ENCODE peak calls at places on chromosomes 2 and 18, in eight cellular contexts. One of them, this sample, is unnamed.

GRCh38 chr2:240868286-240869108 is at the start of gene AGXT:
- DNase-seq in endodermal cell: peak; percentile 44
- DNase-seq in activated CD4-positive, alpha-beta T cell treated with anti-CD3 and anti-CD28 coated beads, Interleukin-2, amount 50 U/mL, for 4 hours: no peak
- DNase-seq in neural crest cell: no peak
- DNase-seq in DMS153: peak; percentile 24
- DNase-seq in ELR: no peak
- DNase-seq in heart left ventricle: no peak
- DNase-seq in mucosa of gallbladder: no peak
- DNase-seq in this sample: no peak

GRCh38 chr2:47339745-47340541 is 63.0 kb upstream of the MSH2 start:
- DNase-seq in activated CD4-positive, alpha-beta T cell treated with anti-CD3 and anti-CD28 coated beads, Interleukin-2, amount 50 U/mL, for 4 hours: no peak
- DNase-seq in mucosa of gallbladder: peak; percentile 71
- DNase-seq in neural crest cell: no peak
- DNase-seq in ELR: peak; percentile 84
- DNase-seq in heart left ventricle: no peak
- DNase-seq in endodermal cell: no peak
- DNase-seq in DMS153: peak; percentile 57
- DNase-seq in this sample: peak; percentile 93

GRCh38 chr2:27606611-27607010 is 22.2 kb downstream of the CCDC121 start:
- DNase-seq in heart left ventricle: no peak
- DNase-seq in neural crest cell: no peak
- DNase-seq in activated CD4-positive, alpha-beta T cell treated with anti-CD3 and anti-CD28 coated beads, Interleukin-2, amount 50 U/mL, for 4 hours: no peak
- DNase-seq in endodermal cell: no peak
- DNase-seq in mucosa of gallbladder: no peak
- DNase-seq in DMS153: no peak
- DNase-seq in ELR: no peak
- DNase-seq in this sample: no peak

GRCh38 chr2:197885587-197885986 is 81.2 kb downstream of the PLCL1 start:
- DNase-seq in neural crest cell: no peak
- DNase-seq in activated CD4-positive, alpha-beta T cell treated with anti-CD3 and anti-CD28 coated beads, Interleukin-2, amount 50 U/mL, for 4 hours: no peak
- DNase-seq in mucosa of gallbladder: no peak
- DNase-seq in ELR: no peak
- DNase-seq in DMS153: no peak
- DNase-seq in endodermal cell: no peak
- DNase-seq in heart left ventricle: no peak
- DNase-seq in this sample: no peak

GRCh38 chr2:240391111-240392051 is 44.1 kb upstream of the GPC1 start:
- DNase-seq in heart left ventricle: peak; percentile 21
- DNase-seq in ELR: no peak
- DNase-seq in DMS153: no peak
- DNase-seq in neural crest cell: no peak
- DNase-seq in activated CD4-positive, alpha-beta T cell treated with anti-CD3 and anti-CD28 coated beads, Interleukin-2, amount 50 U/mL, for 4 hours: no peak
- DNase-seq in mucosa of gallbladder: no peak
- DNase-seq in endodermal cell: peak; percentile 28
- DNase-seq in this sample: peak; percentile 49

GRCh38 chr2:10544252-10544651 is 96.1 kb upstream of the ODC1 start:
- DNase-seq in activated CD4-positive, alpha-beta T cell treated with anti-CD3 and anti-CD28 coated beads, Interleukin-2, amount 50 U/mL, for 4 hours: no peak
- DNase-seq in mucosa of gallbladder: no peak
- DNase-seq in neural crest cell: no peak
- DNase-seq in DMS153: no peak
- DNase-seq in ELR: peak; percentile 49
- DNase-seq in heart left ventricle: no peak
- DNase-seq in endodermal cell: peak; percentile 37
- DNase-seq in this sample: no peak

GRCh38 chr2:133641497-133641896 is 73.2 kb upstream of the NCKAP5 start:
- DNase-seq in activated CD4-positive, alpha-beta T cell treated with anti-CD3 and anti-CD28 coated beads, Interleukin-2, amount 50 U/mL, for 4 hours: no peak
- DNase-seq in heart left ventricle: no peak
- DNase-seq in DMS153: peak; percentile 19
- DNase-seq in ELR: peak; percentile 58
- DNase-seq in neural crest cell: no peak
- DNase-seq in endodermal cell: peak; percentile 68
- DNase-seq in mucosa of gallbladder: peak; percentile 74
- DNase-seq in this sample: peak; percentile 97

GRCh38 chr2:224075588-224075987 is 36.5 kb upstream of the SERPINE2 start:
- DNase-seq in DMS153: no peak
- DNase-seq in mucosa of gallbladder: no peak
- DNase-seq in heart left ventricle: no peak
- DNase-seq in ELR: no peak
- DNase-seq in neural crest cell: no peak
- DNase-seq in activated CD4-positive, alpha-beta T cell treated with anti-CD3 and anti-CD28 coated beads, Interleukin-2, amount 50 U/mL, for 4 hours: no peak
- DNase-seq in endodermal cell: no peak
- DNase-seq in this sample: no peak

GRCh38 chr2:222952204-222952603 is 91.4 kb downstream of the ACSL3 start:
- DNase-seq in activated CD4-positive, alpha-beta T cell treated with anti-CD3 and anti-CD28 coated beads, Interleukin-2, amount 50 U/mL, for 4 hours: no peak
- DNase-seq in DMS153: peak; percentile 72
- DNase-seq in ELR: no peak
- DNase-seq in heart left ventricle: no peak
- DNase-seq in endodermal cell: no peak
- DNase-seq in neural crest cell: no peak
- DNase-seq in mucosa of gallbladder: no peak
- DNase-seq in this sample: no peak

GRCh38 chr18:25005602-25006375 is 346.2 kb downstream of the ZNF521 start:
- DNase-seq in activated CD4-positive, alpha-beta T cell treated with anti-CD3 and anti-CD28 coated beads, Interleukin-2, amount 50 U/mL, for 4 hours: no peak
- DNase-seq in neural crest cell: no peak
- DNase-seq in ELR: no peak
- DNase-seq in heart left ventricle: no peak
- DNase-seq in endodermal cell: no peak
- DNase-seq in DMS153: no peak
- DNase-seq in mucosa of gallbladder: no peak
- DNase-seq in this sample: no peak

GRCh38 chr2:55010915-55011314 is 39.3 kb downstream of the RTN4 start:
- DNase-seq in activated CD4-positive, alpha-beta T cell treated with anti-CD3 and anti-CD28 coated beads, Interleukin-2, amount 50 U/mL, for 4 hours: no peak
- DNase-seq in endodermal cell: no peak
- DNase-seq in ELR: peak; percentile 38
- DNase-seq in heart left ventricle: no peak
- DNase-seq in DMS153: no peak
- DNase-seq in neural crest cell: no peak
- DNase-seq in mucosa of gallbladder: peak; percentile 18
- DNase-seq in this sample: no peak

GRCh38 chr18:76507830-76508381 is 12.9 kb upstream of the ZNF516 start:
- DNase-seq in ELR: no peak
- DNase-seq in DMS153: no peak
- DNase-seq in endodermal cell: no peak
- DNase-seq in activated CD4-positive, alpha-beta T cell treated with anti-CD3 and anti-CD28 coated beads, Interleukin-2, amount 50 U/mL, for 4 hours: no peak
- DNase-seq in heart left ventricle: no peak
- DNase-seq in neural crest cell: no peak
- DNase-seq in mucosa of gallbladder: no peak
- DNase-seq in this sample: no peak

GRCh38 chr2:60158262-60158661 is 395.2 kb downstream of the BCL11A start:
- DNase-seq in heart left ventricle: no peak
- DNase-seq in endodermal cell: no peak
- DNase-seq in neural crest cell: no peak
- DNase-seq in mucosa of gallbladder: no peak
- DNase-seq in DMS153: no peak
- DNase-seq in activated CD4-positive, alpha-beta T cell treated with anti-CD3 and anti-CD28 coated beads, Interleukin-2, amount 50 U/mL, for 4 hours: no peak
- DNase-seq in ELR: no peak
- DNase-seq in this sample: no peak

GRCh38 chr2:135926605-135927004 is 50.4 kb upstream of the MCM6 start:
- DNase-seq in activated CD4-positive, alpha-beta T cell treated with anti-CD3 and anti-CD28 coated beads, Interleukin-2, amount 50 U/mL, for 4 hours: no peak
- DNase-seq in heart left ventricle: no peak
- DNase-seq in DMS153: no peak
- DNase-seq in ELR: no peak
- DNase-seq in mucosa of gallbladder: no peak
- DNase-seq in endodermal cell: no peak
- DNase-seq in neural crest cell: no peak
- DNase-seq in this sample: no peak

GRCh38 chr2:119823734-119824334 is 64.1 kb downstream of the PTPN4 start:
- DNase-seq in activated CD4-positive, alpha-beta T cell treated with anti-CD3 and anti-CD28 coated beads, Interleukin-2, amount 50 U/mL, for 4 hours: peak; percentile 17
- DNase-seq in heart left ventricle: no peak
- DNase-seq in mucosa of gallbladder: no peak
- DNase-seq in neural crest cell: no peak
- DNase-seq in ELR: peak; percentile 68
- DNase-seq in DMS153: no peak
- DNase-seq in endodermal cell: peak; percentile 52
- DNase-seq in this sample: no peak

GRCh38 chr2:31296641-31297287 is 62.8 kb downstream of the EHD3 start:
- DNase-seq in activated CD4-positive, alpha-beta T cell treated with anti-CD3 and anti-CD28 coated beads, Interleukin-2, amount 50 U/mL, for 4 hours: no peak
- DNase-seq in heart left ventricle: no peak
- DNase-seq in DMS153: no peak
- DNase-seq in neural crest cell: no peak
- DNase-seq in mucosa of gallbladder: no peak
- DNase-seq in endodermal cell: no peak
- DNase-seq in ELR: peak; percentile 36
- DNase-seq in this sample: peak; percentile 47

GRCh38 chr2:28047698-28048097 is 157.2 kb downstream of the BABAM2 start:
- DNase-seq in endodermal cell: no peak
- DNase-seq in mucosa of gallbladder: no peak
- DNase-seq in DMS153: no peak
- DNase-seq in neural crest cell: no peak
- DNase-seq in heart left ventricle: no peak
- DNase-seq in ELR: peak; percentile 65
- DNase-seq in activated CD4-positive, alpha-beta T cell treated with anti-CD3 and anti-CD28 coated beads, Interleukin-2, amount 50 U/mL, for 4 hours: no peak
- DNase-seq in this sample: no peak

GRCh38 chr2:174748948-174749347 is 15.3 kb downstream of the CHRNA1 start:
- DNase-seq in endodermal cell: peak; percentile 94
- DNase-seq in mucosa of gallbladder: peak; percentile 60
- DNase-seq in heart left ventricle: peak; percentile 51
- DNase-seq in neural crest cell: peak; percentile 77
- DNase-seq in ELR: peak; percentile 65
- DNase-seq in activated CD4-positive, alpha-beta T cell treated with anti-CD3 and anti-CD28 coated beads, Interleukin-2, amount 50 U/mL, for 4 hours: peak; percentile 68
- DNase-seq in DMS153: peak; percentile 27
- DNase-seq in this sample: peak; percentile 90

GRCh38 chr2:96090527-96090926 is 25.8 kb downstream of the ADRA2B start:
- DNase-seq in DMS153: no peak
- DNase-seq in mucosa of gallbladder: no peak
- DNase-seq in heart left ventricle: no peak
- DNase-seq in ELR: no peak
- DNase-seq in neural crest cell: no peak
- DNase-seq in endodermal cell: no peak
- DNase-seq in activated CD4-positive, alpha-beta T cell treated with anti-CD3 and anti-CD28 coated beads, Interleukin-2, amount 50 U/mL, for 4 hours: no peak
- DNase-seq in this sample: no peak